ENCODE peak calls at places on chromosomes 12 and 14, in six cellular contexts. L is suprapubic skin; Q is kidney; Z is CD8-positive, alpha-beta T cell; Y is CD8-positive, alpha-beta memory T cell; A is pancreas. F is an unnamed sample.

GRCh38 chr14:75123991-75124390 is 2.9 kb downstream of the NEK9 start:
- DNase-seq in L (no peak), Q (no peak), Z (peak; percentile 22), Y (no peak), A (no peak), F (no peak)

GRCh38 chr12:80834724-80835123 is 103.0 kb downstream of the LIN7A start:
- DNase-seq in L (no peak), Q (no peak), Z (no peak), Y (no peak), A (no peak), F (no peak)

GRCh38 chr14:26863736-26864135 is 265.9 kb upstream of the NOVA1 start:
- DNase-seq in L (no peak), Q (no peak), Z (no peak), Y (no peak), A (no peak), F (no peak)

GRCh38 chr12:130086248-130086647 is 76.0 kb upstream of the FZD10 start:
- DNase-seq in L (no peak), Q (no peak), Z (no peak), Y (no peak), A (no peak), F (peak; percentile 3)

GRCh38 chr12:109727039-109727723 is 13.6 kb downstream of the FAM222A start:
- DNase-seq in L (peak; percentile 63), Q (peak; percentile 64), Z (no peak), Y (no peak), A (peak; percentile 84), F (no peak)

GRCh38 chr14:32081901-32082300 is 4.8 kb downstream of the ARHGAP5 start:
- DNase-seq in L (no peak), Q (no peak), Z (no peak), Y (no peak), A (no peak), F (no peak)

GRCh38 chr14:81269979-81270375 is 49.2 kb upstream of the GTF2A1 start:
- DNase-seq in L (no peak), Q (no peak), Z (no peak), Y (no peak), A (no peak), F (no peak)

GRCh38 chr14:24241829-24242443 is 487 bp downstream of the TINF2 start:
- DNase-seq in L (peak; percentile 96), Q (peak; percentile 98), Z (peak; percentile 93), Y (peak; percentile 92), A (peak; percentile 95), F (peak; percentile 97)

GRCh38 chr12:3272958-3273357 is 195.8 kb downstream of the TSPAN9 start:
- DNase-seq in L (no peak), Q (no peak), Z (no peak), Y (no peak), A (no peak), F (no peak)

GRCh38 chr14:73660511-73660910 is 15.7 kb downstream of the DNAL1 start:
- DNase-seq in L (no peak), Q (no peak), Z (no peak), Y (no peak), A (no peak), F (no peak)

GRCh38 chr12:55019784-55020183 is at the start of gene NEUROD4:
- DNase-seq in L (no peak), Q (no peak), Z (peak; percentile 15), Y (no peak), A (peak; percentile 72), F (peak; percentile 12)

GRCh38 chr12:7501031-7501585 is 2.5 kb downstream of the CD163 start:
- DNase-seq in L (no peak), Q (no peak), Z (no peak), Y (no peak), A (no peak), F (no peak)

GRCh38 chr12:50033317-50033679 is 8.0 kb upstream of the RACGAP1 start:
- DNase-seq in L (peak; percentile 57), Q (no peak), Z (no peak), Y (no peak), A (no peak), F (no peak)

GRCh38 chr12:56333197-56333678 is 562 bp downstream of the PAN2 start:
- DNase-seq in L (no peak), Q (no peak), Z (no peak), Y (no peak), A (no peak), F (no peak)

GRCh38 chr12:2339022-2339431 is 286.2 kb downstream of the CACNA1C start:
- DNase-seq in L (no peak), Q (no peak), Z (no peak), Y (no peak), A (no peak), F (no peak)

GRCh38 chr12:30519535-30519934 is 176.1 kb downstream of the IPO8 start:
- DNase-seq in L (no peak), Q (no peak), Z (no peak), Y (no peak), A (peak; percentile 67), F (no peak)

GRCh38 chr14:73728106-73729014 is 14.2 kb upstream of the PNMA1 start:
- DNase-seq in L (peak; percentile 90), Q (peak; percentile 91), Z (peak; percentile 93), Y (peak; percentile 83), A (peak; percentile 86), F (peak; percentile 82)

GRCh38 chr14:51821822-51822221 is 38.6 kb upstream of the GNG2 start:
- DNase-seq in L (no peak), Q (no peak), Z (no peak), Y (no peak), A (no peak), F (no peak)

GRCh38 chr14:49732896-49733295 is 35.1 kb upstream of the KLHDC2 start:
- DNase-seq in L (no peak), Q (no peak), Z (no peak), Y (no peak), A (no peak), F (no peak)

GRCh38 chr12:53625373-53625945 is 723 bp downstream of the ATF7 start:
- DNase-seq in L (no peak), Q (no peak), Z (no peak), Y (no peak), A (no peak), F (no peak)

GRCh38 chr14:71709076-71709475 is 223.2 kb upstream of the RGS6 start:
- DNase-seq in L (no peak), Q (no peak), Z (no peak), Y (no peak), A (no peak), F (no peak)

GRCh38 chr12:105141320-105141918 is 33.9 kb downstream of the WASHC4 start:
- DNase-seq in L (no peak), Q (no peak), Z (no peak), Y (no peak), A (no peak), F (no peak)

GRCh38 chr12:93664573-93665138 is 12.5 kb upstream of the CRADD start:
- DNase-seq in L (no peak), Q (no peak), Z (no peak), Y (no peak), A (no peak), F (no peak)

GRCh38 chr12:66092559-66093269 is 37.8 kb downstream of the LLPH start:
- DNase-seq in L (no peak), Q (no peak), Z (no peak), Y (no peak), A (no peak), F (no peak)

GRCh38 chr14:91315844-91316267 is 71.4 kb upstream of the GPR68 start:
- DNase-seq in L (no peak), Q (no peak), Z (peak; percentile 82), Y (peak; percentile 82), A (no peak), F (peak; percentile 90)

DNA sequence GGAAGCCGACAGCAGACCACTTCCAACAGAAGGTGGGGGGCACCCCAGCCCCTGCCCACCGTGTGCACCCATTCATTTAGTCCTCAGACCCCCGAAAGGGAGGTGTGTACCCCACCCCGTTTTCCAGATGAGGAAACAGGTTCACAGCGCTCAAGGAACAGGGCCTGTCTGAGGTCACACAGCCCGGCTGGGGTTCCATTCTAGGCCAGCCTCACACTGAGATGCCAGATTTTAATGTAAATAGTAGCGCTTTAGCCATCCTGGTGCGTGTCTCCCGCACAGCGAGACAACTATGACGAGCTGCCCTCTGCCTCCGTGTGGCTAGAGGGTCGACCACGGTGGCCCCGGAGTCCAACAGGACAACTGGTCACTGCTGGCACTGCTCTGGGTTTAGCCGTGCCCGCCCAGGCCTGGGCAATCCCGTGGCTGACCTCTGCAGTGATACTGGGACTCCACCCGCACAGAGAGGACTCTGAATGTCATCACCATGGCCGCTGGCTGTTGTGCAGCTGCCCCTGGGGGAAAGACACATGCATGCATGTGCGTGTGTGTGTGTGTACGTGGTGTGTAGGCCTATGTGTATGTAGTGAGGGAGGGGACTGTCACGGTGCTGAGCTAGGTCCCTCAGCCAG is 31.7 kb downstream of the BEGAIN start:
- DNase-seq in L (no peak), Q (no peak), Z (no peak), Y (no peak), A (no peak), F (no peak)
- H3K27ac ChIP-seq in L (no peak overlapping the region), Q (no peak overlapping the region), Z (no peak overlapping the region), Y (no peak overlapping the region), A (no peak overlapping the region), F (no peak overlapping the region)

GRCh38 chr12:5433840-5434646 is 2.1 kb downstream of the NTF3 start:
- DNase-seq in L (no peak), Q (no peak), Z (no peak), Y (no peak), A (no peak), F (no peak)
- H3K4me3 ChIP-seq in L (peak overlapping the region; percentile 51), Q (peak overlapping the region; percentile 54), Z (no peak overlapping the region), Y (no peak overlapping the region), A (no peak overlapping the region), F (no peak overlapping the region)

DNA sequence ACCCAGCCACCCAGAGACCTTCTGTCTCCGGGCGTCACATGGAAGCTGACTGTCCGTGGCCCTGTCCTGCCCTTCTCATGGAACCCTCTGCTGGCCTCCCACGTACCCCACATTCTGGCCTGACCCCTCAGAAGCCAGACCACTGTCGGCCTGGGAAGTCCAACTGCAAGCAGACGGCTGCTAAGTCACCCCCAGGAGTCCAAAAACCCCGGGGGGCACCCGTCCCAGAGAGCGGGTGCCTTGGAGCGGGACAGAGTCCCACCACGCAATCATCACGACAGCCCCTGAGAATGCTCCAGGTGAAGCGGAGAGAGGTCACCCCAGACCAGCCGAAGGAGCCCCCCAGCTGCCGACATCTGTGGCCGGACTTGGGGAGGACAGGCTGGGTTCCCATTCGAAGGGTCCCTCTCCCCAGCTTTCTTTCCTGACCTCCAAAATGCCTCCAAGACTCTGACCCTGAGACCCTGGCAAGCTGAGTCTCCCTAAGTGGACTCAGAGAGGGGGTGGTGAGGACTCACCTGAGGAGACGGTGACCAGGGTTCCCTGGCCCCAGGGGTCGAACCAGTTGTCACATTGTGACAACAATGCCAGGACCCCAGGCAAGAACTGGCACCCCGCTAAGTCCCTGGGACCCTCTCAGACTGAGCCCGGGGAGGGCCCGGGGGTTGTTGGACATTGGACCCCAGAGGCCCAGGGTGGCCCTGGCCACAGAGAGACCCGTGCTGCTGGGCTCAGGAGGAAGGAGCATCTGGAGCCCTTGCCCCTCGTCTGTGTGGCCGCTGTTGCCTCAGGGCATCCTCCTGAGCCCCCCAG is 337.1 kb downstream of the TMEM121 start:
- DNase-seq in L (no peak), Q (peak; percentile 63), Z (no peak), Y (peak; percentile 0), A (peak; percentile 53), F (no peak)
- H3K9me3 ChIP-seq in L (peaks cover 7% of the 10 kb centered on the region), Q (no peaks in the 10 kb centered on the region), Z (no peaks in the 10 kb centered on the region), Y (no peaks in the 10 kb centered on the region), A (no peaks in the 10 kb centered on the region), F (no peaks in the 10 kb centered on the region)

DNA sequence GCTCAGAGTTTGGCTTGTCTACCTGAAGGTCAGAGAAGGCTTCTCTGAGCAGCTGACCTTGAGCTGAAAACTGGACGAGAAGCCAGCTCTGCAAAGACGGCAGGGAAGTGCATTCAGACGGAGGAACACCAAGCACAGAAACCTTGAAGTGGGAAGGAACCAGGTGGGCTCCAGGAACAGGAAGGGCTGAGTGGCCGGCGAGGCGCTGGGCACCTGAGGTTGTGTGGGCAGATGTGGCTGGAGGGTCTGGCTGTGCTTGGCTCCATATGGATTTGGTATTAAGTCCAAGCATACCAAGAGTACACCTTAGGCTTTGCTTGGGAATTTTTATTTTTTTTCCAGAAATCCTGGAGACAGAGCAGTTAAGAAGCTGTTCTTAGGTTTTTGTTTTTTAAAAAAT is 130.6 kb downstream of the SCARB1 start:
- DNase-seq in L (no peak), Q (no peak), Z (no peak), Y (no peak), A (no peak), F (no peak)
- H3K27ac ChIP-seq in L (no peak overlapping the region), Q (no peak overlapping the region), Z (no peak overlapping the region), Y (no peak overlapping the region), A (peak overlapping the region; percentile 14), F (no peak overlapping the region)